ENCODE peak calls at places on chromosome 7, in eight cellular contexts. One of them, this sample, is unnamed.

GRCh38 chr7:114916261-114916892 is 5.5 kb upstream of the MDFIC start:
- DNase-seq in AG04449: no peak
- DNase-seq in lower leg skin: no peak
- DNase-seq in K562: no peak
- DNase-seq in pancreas: no peak
- DNase-seq in heart left ventricle: no peak
- DNase-seq in DND-41: no peak
- DNase-seq in kidney epithelial cell: no peak
- DNase-seq in this sample: no peak

GRCh38 chr7:32069251-32069650 is 956 bp downstream of the PDE1C start:
- DNase-seq in AG04449: no peak
- DNase-seq in lower leg skin: no peak
- DNase-seq in K562: no peak
- DNase-seq in pancreas: no peak
- DNase-seq in heart left ventricle: no peak
- DNase-seq in DND-41: no peak
- DNase-seq in kidney epithelial cell: no peak
- DNase-seq in this sample: no peak

GRCh38 chr7:7446616-7447015 is 89.1 kb downstream of the COL28A1 start:
- DNase-seq in AG04449: no peak
- DNase-seq in lower leg skin: no peak
- DNase-seq in K562: no peak
- DNase-seq in pancreas: no peak
- DNase-seq in heart left ventricle: no peak
- DNase-seq in DND-41: no peak
- DNase-seq in kidney epithelial cell: no peak
- DNase-seq in this sample: no peak

GRCh38 chr7:83739527-83739926 is 90.6 kb upstream of the SEMA3E start:
- DNase-seq in AG04449: no peak
- DNase-seq in lower leg skin: no peak
- DNase-seq in K562: no peak
- DNase-seq in pancreas: no peak
- DNase-seq in heart left ventricle: no peak
- DNase-seq in DND-41: no peak
- DNase-seq in kidney epithelial cell: no peak
- DNase-seq in this sample: no peak

GRCh38 chr7:44563171-44563679 is 10.5 kb downstream of the DDX56 start:
- DNase-seq in AG04449: no peak
- DNase-seq in lower leg skin: no peak
- DNase-seq in K562: no peak
- DNase-seq in pancreas: no peak
- DNase-seq in heart left ventricle: no peak
- DNase-seq in DND-41: no peak
- DNase-seq in kidney epithelial cell: no peak
- DNase-seq in this sample: no peak

GRCh38 chr7:30240401-30240800 is 44.0 kb upstream of the ZNRF2 start:
- DNase-seq in AG04449: no peak
- DNase-seq in lower leg skin: no peak
- DNase-seq in K562: peak; percentile 13
- DNase-seq in pancreas: no peak
- DNase-seq in heart left ventricle: no peak
- DNase-seq in DND-41: no peak
- DNase-seq in kidney epithelial cell: peak; percentile 71
- DNase-seq in this sample: no peak

GRCh38 chr7:139620676-139621344 is 97.3 kb downstream of the CLEC2L start:
- DNase-seq in AG04449: no peak
- DNase-seq in lower leg skin: no peak
- DNase-seq in K562: peak; percentile 77
- DNase-seq in pancreas: peak; percentile 44
- DNase-seq in heart left ventricle: peak; percentile 40
- DNase-seq in DND-41: peak; percentile 59
- DNase-seq in kidney epithelial cell: no peak
- DNase-seq in this sample: no peak

GRCh38 chr7:19009241-19009935 is 108.0 kb downstream of the TWIST1 start:
- DNase-seq in AG04449: no peak
- DNase-seq in lower leg skin: no peak
- DNase-seq in K562: no peak
- DNase-seq in pancreas: no peak
- DNase-seq in heart left ventricle: no peak
- DNase-seq in DND-41: no peak
- DNase-seq in kidney epithelial cell: no peak
- DNase-seq in this sample: no peak

GRCh38 chr7:25255603-25256320 is 27.5 kb upstream of the NPVF start:
- DNase-seq in AG04449: no peak
- DNase-seq in lower leg skin: no peak
- DNase-seq in K562: no peak
- DNase-seq in pancreas: no peak
- DNase-seq in heart left ventricle: no peak
- DNase-seq in DND-41: no peak
- DNase-seq in kidney epithelial cell: no peak
- DNase-seq in this sample: no peak

GRCh38 chr7:130959743-130960207 is 225.8 kb upstream of the KLF14 start:
- DNase-seq in AG04449: no peak
- DNase-seq in lower leg skin: no peak
- DNase-seq in K562: peak; percentile 66
- DNase-seq in pancreas: no peak
- DNase-seq in heart left ventricle: no peak
- DNase-seq in DND-41: peak; percentile 77
- DNase-seq in kidney epithelial cell: no peak
- DNase-seq in this sample: no peak

GRCh38 chr7:136884492-136884891 is 16.0 kb downstream of the CHRM2 start:
- DNase-seq in AG04449: no peak
- DNase-seq in lower leg skin: no peak
- DNase-seq in K562: no peak
- DNase-seq in pancreas: no peak
- DNase-seq in heart left ventricle: no peak
- DNase-seq in DND-41: no peak
- DNase-seq in kidney epithelial cell: no peak
- DNase-seq in this sample: no peak

DNA sequence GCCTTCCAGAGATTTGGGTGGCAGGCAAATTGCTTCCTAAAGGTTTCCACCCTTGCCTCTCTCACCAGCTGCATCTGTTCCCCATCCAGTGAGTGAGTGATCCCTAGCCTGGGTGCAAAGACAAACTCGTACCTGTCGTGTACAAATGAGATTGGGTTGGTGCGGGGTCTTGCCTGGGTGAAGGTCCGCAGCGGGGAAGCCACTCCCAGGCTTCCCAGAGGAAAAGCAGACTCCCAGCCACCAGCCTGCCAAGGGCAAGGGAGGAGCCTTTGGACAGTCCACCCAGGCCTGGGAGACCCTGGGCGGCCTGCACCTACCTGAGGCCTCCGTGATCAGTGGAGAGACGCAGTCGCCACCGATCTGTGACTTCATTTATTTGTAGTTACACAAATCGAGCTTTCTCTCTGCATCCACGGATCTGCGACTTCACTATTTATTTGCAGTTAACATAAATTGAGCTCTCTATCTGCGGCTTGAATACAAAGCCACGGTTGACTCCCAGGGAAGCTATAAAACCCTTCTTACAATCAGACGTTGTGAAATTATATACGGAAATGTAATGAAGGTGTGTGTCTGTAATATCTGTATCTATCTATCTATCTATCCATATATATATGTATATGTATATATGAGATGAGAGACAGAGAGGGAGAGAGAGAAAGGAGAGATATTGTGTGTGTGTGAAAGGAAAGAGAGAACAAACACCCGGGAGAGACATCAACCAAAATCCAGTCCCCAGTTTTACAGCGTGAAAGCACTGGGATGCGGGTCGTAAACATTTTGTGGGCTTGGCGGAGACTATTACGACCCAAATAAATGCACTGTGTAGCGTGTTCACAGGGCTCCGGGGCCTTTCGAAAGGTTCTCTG is 3.0 kb upstream of the HOXA7 start:
- DNase-seq in AG04449: no peak
- DNase-seq in lower leg skin: peak; percentile 83
- DNase-seq in K562: no peak
- DNase-seq in pancreas: peak; percentile 23
- DNase-seq in heart left ventricle: no peak
- DNase-seq in DND-41: no peak
- DNase-seq in kidney epithelial cell: no peak
- DNase-seq in this sample: no peak
- H3K4me3 ChIP-seq in AG04449: no peak overlapping the region
- H3K4me3 ChIP-seq in lower leg skin: no peak overlapping the region
- H3K4me3 ChIP-seq in K562: no peak overlapping the region
- H3K4me3 ChIP-seq in pancreas: no peak overlapping the region
- H3K4me3 ChIP-seq in heart left ventricle: no peak overlapping the region
- H3K4me3 ChIP-seq in DND-41: no peak overlapping the region
- H3K4me3 ChIP-seq in kidney epithelial cell: peak overlapping the region; percentile 76
- H3K4me3 ChIP-seq in this sample: no peak overlapping the region

GRCh38 chr7:36045830-36046341 is 107.2 kb upstream of the EEPD1 start:
- DNase-seq in AG04449: no peak
- DNase-seq in lower leg skin: no peak
- DNase-seq in K562: no peak
- DNase-seq in pancreas: no peak
- DNase-seq in heart left ventricle: no peak
- DNase-seq in DND-41: no peak
- DNase-seq in kidney epithelial cell: no peak
- DNase-seq in this sample: peak; percentile 56

GRCh38 chr7:36048141-36048901 is 104.7 kb upstream of the EEPD1 start:
- DNase-seq in AG04449: peak; percentile 87
- DNase-seq in lower leg skin: peak; percentile 81
- DNase-seq in K562: no peak
- DNase-seq in pancreas: no peak
- DNase-seq in heart left ventricle: no peak
- DNase-seq in DND-41: no peak
- DNase-seq in kidney epithelial cell: peak; percentile 10
- DNase-seq in this sample: no peak

GRCh38 chr7:36048902-36049240 is 104.2 kb upstream of the EEPD1 start:
- DNase-seq in AG04449: no peak
- DNase-seq in lower leg skin: peak; percentile 76
- DNase-seq in K562: no peak
- DNase-seq in pancreas: no peak
- DNase-seq in heart left ventricle: no peak
- DNase-seq in DND-41: no peak
- DNase-seq in kidney epithelial cell: no peak
- DNase-seq in this sample: no peak

GRCh38 chr7:36045275-36045674 is 107.8 kb upstream of the EEPD1 start:
- DNase-seq in AG04449: no peak
- DNase-seq in lower leg skin: no peak
- DNase-seq in K562: no peak
- DNase-seq in pancreas: no peak
- DNase-seq in heart left ventricle: no peak
- DNase-seq in DND-41: no peak
- DNase-seq in kidney epithelial cell: no peak
- DNase-seq in this sample: peak; percentile 54

DNA sequence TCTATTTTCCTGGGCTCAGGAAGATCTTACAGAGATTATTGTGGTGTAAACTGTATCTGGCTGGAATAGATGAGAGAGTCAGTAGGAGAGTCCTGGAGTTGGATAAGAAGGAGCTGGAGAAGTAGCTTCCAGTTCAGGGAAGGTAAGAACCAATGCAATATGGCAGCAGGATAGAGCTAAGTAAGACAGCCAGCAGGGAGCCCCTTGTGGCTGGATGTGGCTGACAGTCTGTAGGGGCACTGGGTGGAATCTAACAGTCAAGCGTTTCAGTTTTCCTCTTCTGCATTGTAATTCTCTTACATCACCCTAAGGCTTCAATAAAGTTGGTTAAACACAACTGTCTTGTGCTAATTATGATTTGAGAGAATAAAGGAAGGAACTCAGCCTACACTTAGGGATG is 105.8 kb upstream of the EEPD1 start:
- DNase-seq in AG04449: no peak
- DNase-seq in lower leg skin: peak; percentile 52
- DNase-seq in K562: no peak
- DNase-seq in pancreas: no peak
- DNase-seq in heart left ventricle: no peak
- DNase-seq in DND-41: no peak
- DNase-seq in kidney epithelial cell: no peak
- DNase-seq in this sample: no peak
- TF ChIP-seq CTCF in AG04449: peak; percentile 20
- TF ChIP-seq CTCF in lower leg skin: no peak
- TF ChIP-seq CTCF in K562: peak; percentile 36
- TF ChIP-seq CTCF in pancreas: no peak
- TF ChIP-seq CTCF in heart left ventricle: no peak
- TF ChIP-seq CTCF in DND-41: peak; percentile 31
- TF ChIP-seq CTCF in kidney epithelial cell: peak; percentile 29
- TF ChIP-seq CTCF in this sample: no peak

GRCh38 chr7:22278660-22279059 is 78.3 kb downstream of the RAPGEF5 start:
- DNase-seq in AG04449: no peak
- DNase-seq in lower leg skin: no peak
- DNase-seq in K562: no peak
- DNase-seq in pancreas: no peak
- DNase-seq in heart left ventricle: no peak
- DNase-seq in DND-41: no peak
- DNase-seq in kidney epithelial cell: no peak
- DNase-seq in this sample: no peak
- H3K4me3 ChIP-seq in AG04449: no peak overlapping the region
- H3K4me3 ChIP-seq in lower leg skin: no peak overlapping the region
- H3K4me3 ChIP-seq in K562: no peak overlapping the region
- H3K4me3 ChIP-seq in pancreas: no peak overlapping the region
- H3K4me3 ChIP-seq in heart left ventricle: no peak overlapping the region
- H3K4me3 ChIP-seq in DND-41: no peak overlapping the region
- H3K4me3 ChIP-seq in kidney epithelial cell: no peak overlapping the region
- H3K4me3 ChIP-seq in this sample: no peak overlapping the region

DNA sequence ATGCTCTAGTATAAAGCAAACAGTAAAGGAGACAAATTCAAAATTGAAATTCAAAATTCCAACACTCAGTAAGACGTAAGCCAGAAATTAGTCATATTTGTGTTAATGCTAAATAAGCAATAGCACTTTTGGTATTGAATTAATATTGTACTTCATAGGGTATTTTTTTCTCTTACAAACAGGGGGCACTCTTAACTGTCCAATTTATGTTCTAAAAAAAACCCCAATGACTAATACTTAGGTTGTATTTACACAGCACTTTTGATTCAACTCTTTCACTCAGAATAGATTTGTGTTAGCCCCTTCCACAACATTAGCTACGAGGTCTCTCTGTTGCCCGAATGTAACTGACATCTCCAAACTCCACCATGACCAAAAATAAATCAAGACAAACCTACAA is 284.9 kb upstream of the COBL start:
- DNase-seq in AG04449: no peak
- DNase-seq in lower leg skin: no peak
- DNase-seq in K562: no peak
- DNase-seq in pancreas: no peak
- DNase-seq in heart left ventricle: no peak
- DNase-seq in DND-41: no peak
- DNase-seq in kidney epithelial cell: no peak
- DNase-seq in this sample: no peak
- TF ChIP-seq CTCF in AG04449: no peak
- TF ChIP-seq CTCF in lower leg skin: no peak
- TF ChIP-seq CTCF in K562: no peak
- TF ChIP-seq CTCF in pancreas: no peak
- TF ChIP-seq CTCF in heart left ventricle: no peak
- TF ChIP-seq CTCF in DND-41: no peak
- TF ChIP-seq CTCF in kidney epithelial cell: no peak
- TF ChIP-seq CTCF in this sample: no peak

This sample was measured in tibial artery.